ENCODE peak calls at places on chromosome 3, in five cellular contexts. Y, Q, J, R and M are unnamed samples. For H3K9me3, the result is how much of the 10 kb centered on the place peaks cover.

GRCh38 chr3:194738254-194739093 is 52.8 kb downstream of the FAM43A start:
- DNase-seq in Y (peak), Q (no peak), J (peak), R (no peak), M (peak)

GRCh38 chr3:21433751-21434150 is 317.3 kb downstream of the ZNF385D start:
- DNase-seq in Y (no peak), Q (no peak), J (no peak), R (no peak), M (no peak)

GRCh38 chr3:47588053-47588452 is 9.4 kb upstream of the CSPG5 start:
- DNase-seq in Y (no peak), Q (no peak), J (no peak), R (no peak), M (no peak)

GRCh38 chr3:134211797-134212196 is 38.9 kb downstream of the RYK start:
- DNase-seq in Y (peak), Q (peak), J (peak), R (no peak), M (no peak)

GRCh38 chr3:110656394-110656793 is 415.2 kb upstream of the NECTIN3 start:
- DNase-seq in Y (no peak), Q (no peak), J (no peak), R (no peak), M (no peak)

GRCh38 chr3:195906865-195907729 is 1.3 kb downstream of the TNK2 start:
- DNase-seq in Y (peak), Q (peak), J (no peak), R (no peak), M (no peak)

GRCh38 chr3:127547761-127548605 is 42.5 kb downstream of the TPRA1 start:
- DNase-seq in Y (peak), Q (peak), J (peak), R (peak), M (no peak)

GRCh38 chr3:22491326-22491725 is 711.8 kb upstream of the UBE2E2 start:
- DNase-seq in Y (no peak), Q (no peak), J (no peak), R (no peak), M (no peak)

GRCh38 chr3:70519913-70520659 is 207.6 kb upstream of the MDFIC2 start:
- DNase-seq in Y (peak), Q (no peak), J (peak), R (no peak), M (no peak)

GRCh38 chr3:53850895-53851294 is 4.5 kb downstream of the IL17RB start:
- DNase-seq in Y (peak), Q (no peak), J (peak), R (no peak), M (no peak)

GRCh38 chr3:72255736-72256559 is 471.0 kb upstream of the PROK2 start:
- DNase-seq in Y (no peak), Q (peak), J (no peak), R (no peak), M (no peak)

GRCh38 chr3:174329321-174329720 is 529.8 kb upstream of the NAALADL2 start:
- DNase-seq in Y (peak), Q (no peak), J (peak), R (no peak), M (no peak)

GRCh38 chr3:149494759-149495580 is 20.5 kb downstream of the TM4SF4 start:
- DNase-seq in Y (peak), Q (no peak), J (peak), R (no peak), M (no peak)

GRCh38 chr3:15778332-15778858 is 19.4 kb downstream of the ANKRD28 start:
- DNase-seq in Y (no peak), Q (no peak), J (no peak), R (no peak), M (no peak)

GRCh38 chr3:111978833-111979688 is at the start of gene ABHD10:
- DNase-seq in Y (peak), Q (peak), J (peak), R (peak), M (peak)

GRCh38 chr3:128133273-128133883 is 9.8 kb upstream of the RUVBL1 start:
- DNase-seq in Y (peak), Q (peak), J (peak), R (peak), M (no peak)

GRCh38 chr3:127394031-127394430 is 106.2 kb upstream of the PRR20G start:
- DNase-seq in Y (no peak), Q (no peak), J (no peak), R (no peak), M (no peak)

GRCh38 chr3:106728315-106728821 is 648.9 kb upstream of the CCDC54 start:
- DNase-seq in Y (peak), Q (no peak), J (peak), R (peak), M (peak)

GRCh38 chr3:97970131-97970530 is 2.1 kb downstream of the RIOX2 start:
- DNase-seq in Y (no peak), Q (no peak), J (peak), R (no peak), M (no peak)

GRCh38 chr3:169657351-169658124 is 6.0 kb downstream of the MECOM start:
- DNase-seq in Y (no peak), Q (no peak), J (no peak), R (no peak), M (no peak)
- H3K4me3 ChIP-seq in Y (no peak), Q (no peak), J (no peak), R (no peak), M (peak)

GRCh38 chr3:40631341-40631995 is 106.7 kb downstream of the ZNF621 start:
- DNase-seq in Y (no peak), Q (no peak), J (no peak), R (no peak), M (no peak)
- H3K9me3 ChIP-seq in Y (under half), Q (under half), J (under half), R (under half), M (under half)

GRCh38 chr3:129305592-129306091 is 27.0 kb downstream of the HMCES start:
- DNase-seq in Y (peak), Q (no peak), J (peak), R (no peak), M (peak)
- H3K4me3 ChIP-seq in Y (peak), Q (no peak), J (peak), R (no peak), M (peak)

GRCh38 chr3:6142707-6143106 is 718.2 kb upstream of the GRM7 start:
- DNase-seq in Y (no peak), Q (no peak), J (no peak), R (no peak), M (no peak)
- H3K9me3 ChIP-seq in Y (under half), Q (under half), J (under half), R (under half), M (under half)

GRCh38 chr3:12909710-12910109 is 68.3 kb upstream of the RPL32 start:
- DNase-seq in Y (no peak), Q (no peak), J (no peak), R (no peak), M (no peak)
- H3K4me3 ChIP-seq in Y (no peak), Q (no peak), J (no peak), R (no peak), M (no peak)